ENCODE peak calls at places on chromosomes 13 and 19, in nine cellular contexts. One of them, this sample, is unnamed. For H3K36me3, the result is how much of the 10 kb centered on the place peaks cover.

GRCh38 chr19:41225238-41226052 is 6.4 kb downstream of the AXL start:
- DNase-seq in small intestine: peak
- DNase-seq in cardiac muscle cell: peak
- DNase-seq in uterus: peak
- DNase-seq in stomach: peak
- DNase-seq in lower lobe of right lung: no peak
- DNase-seq in endothelial cell of umbilical vein: peak
- DNase-seq in GM06990: no peak
- DNase-seq in pancreas: no peak
- DNase-seq in this sample: peak

GRCh38 chr19:45768644-45769053 is 403 bp downstream of the SIX5 start:
- DNase-seq in small intestine: peak
- DNase-seq in GM06990: no peak
- DNase-seq in cardiac muscle cell: peak
- DNase-seq in endothelial cell of umbilical vein: no peak
- DNase-seq in uterus: no peak
- DNase-seq in stomach: peak
- DNase-seq in pancreas: peak
- DNase-seq in lower lobe of right lung: peak
- DNase-seq in this sample: no peak

GRCh38 chr13:66940113-66940512 is 290.0 kb downstream of the PCDH9 start:
- DNase-seq in stomach: no peak
- DNase-seq in cardiac muscle cell: no peak
- DNase-seq in endothelial cell of umbilical vein: peak
- DNase-seq in lower lobe of right lung: no peak
- DNase-seq in small intestine: no peak
- DNase-seq in GM06990: no peak
- DNase-seq in pancreas: no peak
- DNase-seq in uterus: no peak
- DNase-seq in this sample: no peak

GRCh38 chr13:87788363-87788762 is 117.2 kb downstream of the SLITRK5 start:
- DNase-seq in endothelial cell of umbilical vein: no peak
- DNase-seq in stomach: no peak
- DNase-seq in uterus: no peak
- DNase-seq in lower lobe of right lung: no peak
- DNase-seq in GM06990: no peak
- DNase-seq in small intestine: no peak
- DNase-seq in cardiac muscle cell: no peak
- DNase-seq in pancreas: no peak
- DNase-seq in this sample: no peak

GRCh38 chr13:80382576-80382975 is 41.6 kb upstream of the SPRY2 start:
- DNase-seq in GM06990: no peak
- DNase-seq in stomach: no peak
- DNase-seq in endothelial cell of umbilical vein: no peak
- DNase-seq in uterus: no peak
- DNase-seq in lower lobe of right lung: no peak
- DNase-seq in pancreas: no peak
- DNase-seq in cardiac muscle cell: no peak
- DNase-seq in small intestine: no peak
- DNase-seq in this sample: no peak

GRCh38 chr13:97321616-97322321 is 99.6 kb downstream of the MBNL2 start:
- DNase-seq in endothelial cell of umbilical vein: no peak
- DNase-seq in pancreas: no peak
- DNase-seq in GM06990: no peak
- DNase-seq in lower lobe of right lung: no peak
- DNase-seq in cardiac muscle cell: no peak
- DNase-seq in small intestine: no peak
- DNase-seq in uterus: no peak
- DNase-seq in stomach: no peak
- DNase-seq in this sample: no peak

GRCh38 chr13:101730420-101731000 is 278.0 kb downstream of the ITGBL1 start:
- DNase-seq in small intestine: no peak
- DNase-seq in pancreas: no peak
- DNase-seq in endothelial cell of umbilical vein: no peak
- DNase-seq in uterus: no peak
- DNase-seq in lower lobe of right lung: no peak
- DNase-seq in GM06990: no peak
- DNase-seq in stomach: no peak
- DNase-seq in cardiac muscle cell: no peak
- DNase-seq in this sample: no peak

GRCh38 chr13:50589139-50589538 is 254.4 kb downstream of the DLEU7 start:
- DNase-seq in GM06990: no peak
- DNase-seq in stomach: no peak
- DNase-seq in endothelial cell of umbilical vein: no peak
- DNase-seq in pancreas: no peak
- DNase-seq in lower lobe of right lung: no peak
- DNase-seq in small intestine: peak
- DNase-seq in uterus: no peak
- DNase-seq in cardiac muscle cell: no peak
- DNase-seq in this sample: no peak

GRCh38 chr13:74258951-74259350 is 124.7 kb upstream of the KLF12 start:
- DNase-seq in lower lobe of right lung: no peak
- DNase-seq in cardiac muscle cell: no peak
- DNase-seq in endothelial cell of umbilical vein: no peak
- DNase-seq in GM06990: no peak
- DNase-seq in small intestine: no peak
- DNase-seq in stomach: no peak
- DNase-seq in pancreas: no peak
- DNase-seq in uterus: no peak
- DNase-seq in this sample: no peak

GRCh38 chr19:41882568-41883462 is at the start of gene ARHGEF1:
- DNase-seq in pancreas: peak
- DNase-seq in cardiac muscle cell: peak
- DNase-seq in lower lobe of right lung: peak
- DNase-seq in small intestine: peak
- DNase-seq in uterus: peak
- DNase-seq in endothelial cell of umbilical vein: peak
- DNase-seq in stomach: peak
- DNase-seq in GM06990: peak
- DNase-seq in this sample: peak

GRCh38 chr13:78602561-78603239 is 652 bp downstream of the POU4F1 start:
- DNase-seq in small intestine: no peak
- DNase-seq in cardiac muscle cell: no peak
- DNase-seq in stomach: no peak
- DNase-seq in pancreas: no peak
- DNase-seq in uterus: no peak
- DNase-seq in GM06990: peak
- DNase-seq in lower lobe of right lung: no peak
- DNase-seq in endothelial cell of umbilical vein: no peak
- DNase-seq in this sample: no peak

GRCh38 chr19:12450817-12451216 is 10.0 kb upstream of the ZNF443 start:
- DNase-seq in GM06990: no peak
- DNase-seq in cardiac muscle cell: no peak
- DNase-seq in pancreas: no peak
- DNase-seq in small intestine: no peak
- DNase-seq in endothelial cell of umbilical vein: no peak
- DNase-seq in lower lobe of right lung: no peak
- DNase-seq in uterus: no peak
- DNase-seq in stomach: no peak
- DNase-seq in this sample: no peak

GRCh38 chr13:98033277-98034247 is 80.1 kb downstream of the IPO5 start:
- DNase-seq in cardiac muscle cell: peak
- DNase-seq in uterus: peak
- DNase-seq in pancreas: no peak
- DNase-seq in stomach: no peak
- DNase-seq in lower lobe of right lung: no peak
- DNase-seq in small intestine: peak
- DNase-seq in GM06990: no peak
- DNase-seq in endothelial cell of umbilical vein: peak
- DNase-seq in this sample: no peak

GRCh38 chr19:18520848-18521691 is 800 bp downstream of the ELL start:
- DNase-seq in uterus: peak
- DNase-seq in GM06990: peak
- DNase-seq in endothelial cell of umbilical vein: peak
- DNase-seq in lower lobe of right lung: no peak
- DNase-seq in small intestine: peak
- DNase-seq in stomach: peak
- DNase-seq in pancreas: peak
- DNase-seq in cardiac muscle cell: peak
- DNase-seq in this sample: peak

GRCh38 chr19:56091066-56091490 is 30.0 kb downstream of the ZNF787 start:
- DNase-seq in lower lobe of right lung: no peak
- DNase-seq in uterus: no peak
- DNase-seq in cardiac muscle cell: no peak
- DNase-seq in pancreas: no peak
- DNase-seq in stomach: no peak
- DNase-seq in endothelial cell of umbilical vein: no peak
- DNase-seq in small intestine: no peak
- DNase-seq in GM06990: no peak
- DNase-seq in this sample: no peak
- H3K36me3 ChIP-seq in lower lobe of right lung: under half
- H3K36me3 ChIP-seq in uterus: under half
- H3K36me3 ChIP-seq in cardiac muscle cell: under half
- H3K36me3 ChIP-seq in pancreas: under half
- H3K36me3 ChIP-seq in stomach: half or more
- H3K36me3 ChIP-seq in endothelial cell of umbilical vein: under half
- H3K36me3 ChIP-seq in small intestine: under half
- H3K36me3 ChIP-seq in GM06990: under half
- H3K36me3 ChIP-seq in this sample: under half

DNA sequence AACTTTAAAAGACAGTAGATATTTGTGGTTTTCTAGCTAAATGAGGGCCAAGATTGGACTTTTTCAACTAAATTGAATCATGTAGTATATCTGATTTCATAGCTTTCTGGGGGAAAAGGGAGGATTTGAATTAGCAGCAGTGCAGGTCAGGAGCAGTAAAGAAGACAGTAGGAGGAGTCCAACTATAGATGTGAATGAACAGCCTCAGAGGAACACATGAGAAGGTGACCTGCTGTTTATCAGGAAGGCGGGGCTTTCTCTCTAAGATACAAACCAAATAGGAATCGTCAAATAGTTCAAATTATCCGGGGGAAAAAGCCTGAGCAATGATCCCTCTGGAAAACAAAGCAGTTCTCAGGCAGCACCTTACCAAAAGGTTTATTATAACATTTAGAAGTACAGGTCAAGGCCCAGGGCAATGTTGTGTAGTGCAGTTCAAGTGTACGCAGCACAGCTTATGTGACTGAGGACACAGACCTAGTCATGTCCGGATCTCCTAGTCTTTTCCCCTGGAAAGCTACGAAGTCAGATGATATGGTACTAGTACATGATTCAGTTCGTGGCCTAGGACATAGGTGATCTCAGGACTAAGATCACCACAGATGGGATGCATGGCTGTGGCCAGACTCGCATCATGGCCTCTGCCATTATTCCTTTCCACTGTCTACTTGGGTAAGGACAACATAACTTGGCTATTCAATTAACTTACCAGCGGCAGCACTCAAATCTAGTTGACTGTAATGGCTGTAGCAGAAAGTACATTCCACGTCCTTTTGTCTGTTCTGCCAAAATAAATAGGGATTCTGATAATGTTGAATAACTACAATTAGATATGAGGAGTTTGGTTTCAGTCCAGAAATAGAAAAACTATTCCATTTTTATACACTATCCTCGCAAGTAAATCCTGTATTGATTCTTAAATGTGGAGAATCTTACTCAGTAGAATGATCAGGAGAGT is 40.3 kb downstream of the MPHOSPH8 start:
- DNase-seq in endothelial cell of umbilical vein: peak
- DNase-seq in small intestine: no peak
- DNase-seq in cardiac muscle cell: no peak
- DNase-seq in pancreas: no peak
- DNase-seq in stomach: no peak
- DNase-seq in lower lobe of right lung: no peak
- DNase-seq in GM06990: no peak
- DNase-seq in uterus: no peak
- DNase-seq in this sample: no peak
- H3K36me3 ChIP-seq in endothelial cell of umbilical vein: under half
- H3K36me3 ChIP-seq in small intestine: under half
- H3K36me3 ChIP-seq in cardiac muscle cell: half or more
- H3K36me3 ChIP-seq in pancreas: under half
- H3K36me3 ChIP-seq in stomach: half or more
- H3K36me3 ChIP-seq in lower lobe of right lung: half or more
- H3K36me3 ChIP-seq in GM06990: under half
- H3K36me3 ChIP-seq in uterus: under half
- H3K36me3 ChIP-seq in this sample: under half

GRCh38 chr19:44151491-44151890 is 10.1 kb downstream of the ZNF234 start:
- DNase-seq in lower lobe of right lung: no peak
- DNase-seq in stomach: no peak
- DNase-seq in GM06990: no peak
- DNase-seq in small intestine: no peak
- DNase-seq in endothelial cell of umbilical vein: no peak
- DNase-seq in uterus: no peak
- DNase-seq in cardiac muscle cell: no peak
- DNase-seq in pancreas: no peak
- DNase-seq in this sample: no peak
- H3K36me3 ChIP-seq in lower lobe of right lung: half or more
- H3K36me3 ChIP-seq in stomach: half or more
- H3K36me3 ChIP-seq in GM06990: under half
- H3K36me3 ChIP-seq in small intestine: under half
- H3K36me3 ChIP-seq in endothelial cell of umbilical vein: under half
- H3K36me3 ChIP-seq in uterus: under half
- H3K36me3 ChIP-seq in cardiac muscle cell: half or more
- H3K36me3 ChIP-seq in pancreas: under half
- H3K36me3 ChIP-seq in this sample: under half

GRCh38 chr19:37995346-37995745 is 88.3 kb downstream of the SIPA1L3 start:
- DNase-seq in small intestine: no peak
- DNase-seq in stomach: no peak
- DNase-seq in lower lobe of right lung: no peak
- DNase-seq in pancreas: no peak
- DNase-seq in endothelial cell of umbilical vein: no peak
- DNase-seq in GM06990: no peak
- DNase-seq in cardiac muscle cell: no peak
- DNase-seq in uterus: no peak
- DNase-seq in this sample: no peak

GRCh38 chr19:37991841-37992248 is 84.8 kb downstream of the SIPA1L3 start:
- DNase-seq in stomach: no peak
- DNase-seq in lower lobe of right lung: peak
- DNase-seq in GM06990: no peak
- DNase-seq in small intestine: no peak
- DNase-seq in pancreas: no peak
- DNase-seq in cardiac muscle cell: no peak
- DNase-seq in endothelial cell of umbilical vein: no peak
- DNase-seq in uterus: no peak
- DNase-seq in this sample: no peak

GRCh38 chr19:37997911-37998344 is 90.9 kb downstream of the SIPA1L3 start:
- DNase-seq in uterus: no peak
- DNase-seq in small intestine: no peak
- DNase-seq in endothelial cell of umbilical vein: peak
- DNase-seq in stomach: no peak
- DNase-seq in lower lobe of right lung: no peak
- DNase-seq in GM06990: no peak
- DNase-seq in pancreas: no peak
- DNase-seq in cardiac muscle cell: no peak
- DNase-seq in this sample: no peak

GRCh38 chr19:37992761-37993160 is 85.8 kb downstream of the SIPA1L3 start:
- DNase-seq in GM06990: no peak
- DNase-seq in endothelial cell of umbilical vein: no peak
- DNase-seq in uterus: no peak
- DNase-seq in stomach: no peak
- DNase-seq in lower lobe of right lung: no peak
- DNase-seq in small intestine: no peak
- DNase-seq in cardiac muscle cell: no peak
- DNase-seq in pancreas: no peak
- DNase-seq in this sample: no peak

DNA sequence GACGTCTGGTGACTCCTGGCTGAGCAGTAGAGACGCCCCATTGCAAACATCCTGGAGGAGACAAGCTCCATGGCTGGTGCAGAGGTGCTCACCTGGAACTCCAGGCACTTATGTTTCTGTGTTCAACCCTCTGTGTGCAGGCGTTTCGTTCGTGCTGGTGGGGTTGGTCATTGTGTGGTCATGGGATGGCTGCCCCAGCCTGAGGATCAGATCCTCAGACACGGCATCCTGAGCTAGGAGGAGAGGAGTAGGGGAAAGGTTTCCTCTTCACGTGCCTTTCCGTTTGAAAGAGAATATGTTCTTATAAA is 87.8 kb downstream of the SIPA1L3 start:
- DNase-seq in pancreas: no peak
- DNase-seq in stomach: no peak
- DNase-seq in cardiac muscle cell: no peak
- DNase-seq in small intestine: no peak
- DNase-seq in endothelial cell of umbilical vein: no peak
- DNase-seq in lower lobe of right lung: no peak
- DNase-seq in uterus: no peak
- DNase-seq in GM06990: no peak
- DNase-seq in this sample: no peak
- H3K36me3 ChIP-seq in pancreas: under half
- H3K36me3 ChIP-seq in stomach: under half
- H3K36me3 ChIP-seq in cardiac muscle cell: under half
- H3K36me3 ChIP-seq in small intestine: under half
- H3K36me3 ChIP-seq in endothelial cell of umbilical vein: under half
- H3K36me3 ChIP-seq in lower lobe of right lung: under half
- H3K36me3 ChIP-seq in uterus: under half
- H3K36me3 ChIP-seq in GM06990: under half
- H3K36me3 ChIP-seq in this sample: under half